ENCODE peak calls at places on chromosomes 6 and 20, in six cellular contexts. Q is HCT116, H is upper lobe of left lung, D is prostate gland, J is spleen, K is SK-N-SH. L is an unnamed sample.

GRCh38 chr20:39069976-39070375 is 107.8 kb downstream of the DHX35 start:
- DNase-seq in Q (no peak), H (no peak), D (no peak), J (no peak), K (no peak), L (no peak)

GRCh38 chr20:23652371-23652770 is 14.6 kb upstream of the CST3 start:
- DNase-seq in Q (no peak), H (no peak), D (no peak), J (no peak), K (no peak), L (peak; percentile 34)

GRCh38 chr6:90294008-90294511 is 2.6 kb downstream of the BACH2 start:
- DNase-seq in Q (no peak), H (no peak), D (no peak), J (no peak), K (no peak), L (no peak)

GRCh38 chr6:26385734-26386125 is 2.8 kb downstream of the BTN2A2 start:
- DNase-seq in Q (no peak), H (no peak), D (no peak), J (no peak), K (no peak), L (no peak)

GRCh38 chr20:37245181-37245580 is 16.4 kb downstream of the GHRH start:
- DNase-seq in Q (no peak), H (no peak), D (no peak), J (no peak), K (no peak), L (no peak)

GRCh38 chr20:56429496-56429895 is 17.4 kb downstream of the CASS4 start:
- DNase-seq in Q (no peak), H (no peak), D (no peak), J (no peak), K (no peak), L (no peak)

GRCh38 chr20:38633577-38634093 is 32.0 kb downstream of the ARHGAP40 start:
- DNase-seq in Q (peak; percentile 44), H (no peak), D (peak; percentile 20), J (peak; percentile 79), K (peak; percentile 86), L (no peak)

GRCh38 chr6:25253371-25253770 is 25.8 kb upstream of the CARMIL1 start:
- DNase-seq in Q (no peak), H (no peak), D (no peak), J (no peak), K (no peak), L (no peak)

GRCh38 chr6:99588618-99589289 is 17.9 kb upstream of the PRDM13 start:
- DNase-seq in Q (no peak), H (peak; percentile 94), D (peak; percentile 72), J (peak; percentile 89), K (peak; percentile 74), L (peak; percentile 92)

GRCh38 chr20:3797592-3798404 is 1.7 kb downstream of the CDC25B start:
- DNase-seq in Q (no peak), H (peak; percentile 38), D (no peak), J (peak; percentile 73), K (peak; percentile 11), L (no peak)

GRCh38 chr6:44572346-44572745 is 184.8 kb downstream of the CDC5L start:
- DNase-seq in Q (no peak), H (no peak), D (no peak), J (no peak), K (no peak), L (no peak)

GRCh38 chr6:64290867-64291266 is 655.3 kb downstream of the PHF3 start:
- DNase-seq in Q (no peak), H (no peak), D (no peak), J (no peak), K (no peak), L (no peak)

GRCh38 chr6:122184260-122184934 is 215.1 kb upstream of the HSF2 start:
- DNase-seq in Q (peak; percentile 19), H (no peak), D (no peak), J (no peak), K (peak; percentile 22), L (no peak)

GRCh38 chr6:168967556-168967955 is 286.1 kb downstream of the THBS2 start:
- DNase-seq in Q (no peak), H (no peak), D (no peak), J (no peak), K (no peak), L (no peak)

GRCh38 chr20:12012241-12013222 is 94.8 kb downstream of the BTBD3 start:
- DNase-seq in Q (peak; percentile 31), H (no peak), D (no peak), J (no peak), K (peak; percentile 54), L (peak; percentile 85)

GRCh38 chr6:126102358-126102757 is 116.0 kb downstream of the TRMT11 start:
- DNase-seq in Q (no peak), H (no peak), D (no peak), J (no peak), K (no peak), L (peak; percentile 37)

GRCh38 chr6:4805553-4806307 is 29.5 kb downstream of the CDYL start:
- DNase-seq in Q (peak; percentile 34), H (peak; percentile 55), D (peak; percentile 34), J (no peak), K (peak; percentile 68), L (no peak)

GRCh38 chr20:32354592-32355416 is 3.3 kb upstream of the ASXL1 start:
- DNase-seq in Q (no peak), H (no peak), D (no peak), J (no peak), K (no peak), L (no peak)

GRCh38 chr20:4794846-4795245 is 73.1 kb downstream of the PRND start:
- DNase-seq in Q (no peak), H (no peak), D (no peak), J (no peak), K (no peak), L (no peak)

GRCh38 chr20:38892091-38892981 is 33.9 kb upstream of the FAM83D start:
- DNase-seq in Q (no peak), H (no peak), D (no peak), J (peak; percentile 69), K (no peak), L (no peak)

GRCh38 chr6:19052219-19052618 is 665.1 kb downstream of the RNF144B start:
- DNase-seq in Q (no peak), H (no peak), D (no peak), J (no peak), K (no peak), L (no peak)

GRCh38 chr6:97068211-97068610 is 143.7 kb downstream of the KLHL32 start:
- DNase-seq in Q (peak; percentile 12), H (no peak), D (no peak), J (no peak), K (peak; percentile 22), L (no peak)

GRCh38 chr20:63062188-63063140 is 55.7 kb upstream of the BHLHE23 start:
- DNase-seq in Q (no peak), H (no peak), D (no peak), J (peak; percentile 25), K (no peak), L (no peak)

GRCh38 chr20:47318027-47318595 is 38.4 kb downstream of the ZMYND8 start:
- DNase-seq in Q (no peak), H (no peak), D (no peak), J (no peak), K (no peak), L (no peak)
- TF ChIP-seq POLR2AphosphoS5 in Q (no peak), H (no peak), D (no peak), J (no peak), K (no peak), L (no peak)

GRCh38 chr6:161268526-161269210 is 5.2 kb downstream of the AGPAT4 start:
- DNase-seq in Q (no peak), H (no peak), D (no peak), J (no peak), K (no peak), L (no peak)
- TF ChIP-seq POLR2AphosphoS5 in Q (no peak), H (no peak), D (no peak), J (no peak), K (no peak), L (no peak)

GRCh38 chr6:2900821-2901644 is 2.1 kb downstream of the SERPINB9 start:
- DNase-seq in Q (no peak), H (no peak), D (no peak), J (no peak), K (no peak), L (peak; percentile 89)
- TF ChIP-seq POLR2AphosphoS5 in Q (no peak), H (no peak), D (no peak), J (peak; percentile 12), K (no peak), L (no peak)

GRCh38 chr6:3615391-3616380 is 135.8 kb downstream of the PXDC1 start:
- DNase-seq in Q (no peak), H (no peak), D (no peak), J (peak; percentile 17), K (no peak), L (peak; percentile 75)
- TF ChIP-seq POLR2AphosphoS5 in Q (no peak), H (no peak), D (no peak), J (no peak), K (no peak), L (no peak)

GRCh38 chr6:166627875-166628849 is 1.1 kb upstream of the RPS6KA2 start:
- DNase-seq in Q (no peak), H (peak; percentile 91), D (peak; percentile 48), J (peak; percentile 95), K (peak; percentile 80), L (no peak)

GRCh38 chr6:166624275-166624674 is 2.8 kb downstream of the RPS6KA2 start:
- DNase-seq in Q (no peak), H (no peak), D (peak; percentile 44), J (no peak), K (no peak), L (no peak)

GRCh38 chr6:166627039-166627874 is at the start of gene RPS6KA2:
- DNase-seq in Q (peak; percentile 97), H (peak; percentile 100), D (peak; percentile 100), J (peak; percentile 100), K (peak; percentile 97), L (peak; percentile 100)

GRCh38 chr6:166625356-166625755 is 1.7 kb downstream of the RPS6KA2 start:
- DNase-seq in Q (no peak), H (no peak), D (no peak), J (no peak), K (peak; percentile 46), L (no peak)

GRCh38 chr6:166626177-166627038 is 643 bp downstream of the RPS6KA2 start:
- DNase-seq in Q (no peak), H (peak; percentile 88), D (no peak), J (peak; percentile 91), K (peak; percentile 64), L (no peak)
- TF ChIP-seq POLR2AphosphoS5 in Q (no peak), H (no peak), D (no peak), J (no peak), K (no peak), L (peak; percentile 13)